ENCODE peak calls at places on chromosomes 1 and 21, in five cellular contexts. T is tibial artery, P is neural progenitor cell, F is left ventricle myocardium inferior, D is right atrium auricular region. U is an unnamed sample. For H3K27me3, the result is how much of the 10 kb centered on the place peaks cover.

GRCh38 chr21:34836103-34836932 is 167.5 kb downstream of the CLIC6 start:
- DNase-seq in T (peak), P (no peak), F (no peak), D (peak), U (peak)

GRCh38 chr21:16070207-16070651 is 340.4 kb downstream of the USP25 start:
- DNase-seq in T (no peak), P (no peak), F (no peak), D (no peak), U (no peak)

GRCh38 chr21:19993186-19993711 is 1005.0 kb upstream of the NCAM2 start:
- DNase-seq in T (no peak), P (no peak), F (no peak), D (no peak), U (no peak)

GRCh38 chr1:201276891-201277290 is 6.4 kb upstream of the PKP1 start:
- DNase-seq in T (no peak), P (no peak), F (no peak), D (no peak), U (no peak)

GRCh38 chr1:240998024-240998423 is 359.0 kb downstream of the RGS7 start:
- DNase-seq in T (no peak), P (no peak), F (no peak), D (no peak), U (no peak)

GRCh38 chr1:154736840-154737239 is 128.9 kb upstream of the ADAR start:
- DNase-seq in T (no peak), P (no peak), F (no peak), D (no peak), U (peak)

GRCh38 chr1:68188060-68188538 is 44.2 kb downstream of the WLS start:
- DNase-seq in T (no peak), P (no peak), F (no peak), D (no peak), U (no peak)

GRCh38 chr1:5389101-5389885 is 602.9 kb downstream of the NPHP4 start:
- DNase-seq in T (no peak), P (no peak), F (no peak), D (no peak), U (no peak)

GRCh38 chr1:204842892-204843291 is 27.8 kb upstream of the NFASC start:
- DNase-seq in T (no peak), P (no peak), F (no peak), D (no peak), U (no peak)

GRCh38 chr21:16264314-16264713 is 534.5 kb downstream of the USP25 start:
- DNase-seq in T (no peak), P (no peak), F (no peak), D (no peak), U (no peak)

GRCh38 chr1:67451815-67452214 is 21.6 kb upstream of the SERBP1 start:
- DNase-seq in T (no peak), P (no peak), F (no peak), D (no peak), U (no peak)

GRCh38 chr21:38758815-38759214 is 46.9 kb upstream of the ETS2 start:
- DNase-seq in T (no peak), P (no peak), F (no peak), D (peak), U (no peak)

GRCh38 chr1:79430437-79430836 is 423.9 kb upstream of the ADGRL4 start:
- DNase-seq in T (no peak), P (peak), F (no peak), D (no peak), U (no peak)

GRCh38 chr1:196302981-196303380 is 305.3 kb downstream of the KCNT2 start:
- DNase-seq in T (no peak), P (peak), F (no peak), D (no peak), U (no peak)

GRCh38 chr1:206658264-206658980 is 23.1 kb downstream of the DYRK3 start:
- DNase-seq in T (no peak), P (peak), F (peak), D (no peak), U (no peak)

GRCh38 chr1:12088607-12089006 is 25.5 kb downstream of the TNFRSF8 start:
- DNase-seq in T (no peak), P (no peak), F (no peak), D (no peak), U (no peak)

GRCh38 chr1:184051485-184052193 is at the start of gene TSEN15:
- DNase-seq in T (peak), P (peak), F (peak), D (peak), U (peak)

GRCh38 chr1:184664042-184664659 is 90.5 kb downstream of the EDEM3 start:
- DNase-seq in T (peak), P (peak), F (peak), D (peak), U (peak)

GRCh38 chr1:85585845-85586244 is 5.3 kb downstream of the CCN1 start:
- DNase-seq in T (no peak), P (no peak), F (no peak), D (no peak), U (no peak)

GRCh38 chr1:224500802-224501201 is 66.2 kb upstream of the WDR26 start:
- DNase-seq in T (no peak), P (no peak), F (no peak), D (no peak), U (no peak)

GRCh38 chr21:39504230-39504629 is 52.5 kb downstream of the SH3BGR start:
- DNase-seq in T (no peak), P (no peak), F (no peak), D (no peak), U (no peak)

GRCh38 chr1:17432412-17432811 is 7.1 kb downstream of the RCC2 start:
- DNase-seq in T (no peak), P (no peak), F (no peak), D (no peak), U (no peak)

GRCh38 chr1:82269466-82269865 is 468.7 kb downstream of the ADGRL2 start:
- DNase-seq in T (no peak), P (no peak), F (no peak), D (no peak), U (no peak)

GRCh38 chr1:207838156-207839082 is 72.5 kb downstream of the CD34 start:
- DNase-seq in T (peak), P (no peak), F (peak), D (peak), U (peak)

GRCh38 chr21:36966846-36967657 is 583 bp upstream of the HLCS start:
- DNase-seq in T (no peak), P (no peak), F (no peak), D (no peak), U (no peak)

GRCh38 chr1:8122160-8122476 is 96.0 kb upstream of the ERRFI1 start:
- DNase-seq in T (peak), P (no peak), F (no peak), D (no peak), U (peak)

GRCh38 chr1:43796111-43796581 is 88.8 kb downstream of the ST3GAL3 start:
- DNase-seq in T (no peak), P (no peak), F (no peak), D (no peak), U (no peak)

GRCh38 chr1:230186003-230186863 is 119.2 kb downstream of the GALNT2 start:
- DNase-seq in T (no peak), P (no peak), F (no peak), D (no peak), U (no peak)

GRCh38 chr1:56965916-56966697 is at the start of gene C8B:
- DNase-seq in T (no peak), P (no peak), F (no peak), D (no peak), U (no peak)

GRCh38 chr1:170010443-170010842 is 64.1 kb downstream of the KIFAP3 start:
- DNase-seq in T (no peak), P (peak), F (no peak), D (no peak), U (peak)

GRCh38 chr1:77370588-77371306 is 88.9 kb downstream of the AK5 start:
- DNase-seq in T (no peak), P (no peak), F (no peak), D (no peak), U (no peak)

GRCh38 chr1:207822602-207823451 is 71.0 kb downstream of the CD46 start:
- DNase-seq in T (peak), P (peak), F (peak), D (peak), U (peak)

GRCh38 chr1:227776277-227776676 is 39.2 kb upstream of the PRSS38 start:
- DNase-seq in T (peak), P (no peak), F (no peak), D (no peak), U (no peak)

GRCh38 chr1:46501528-46501927 is 11.9 kb downstream of the DMBX1 start:
- DNase-seq in T (no peak), P (no peak), F (no peak), D (no peak), U (no peak)
- H3K27me3 ChIP-seq in T (under half), P (half or more), F (half or more), D (under half), U (under half)

GRCh38 chr1:235019456-235019855 is 109.2 kb downstream of the TOMM20 start:
- DNase-seq in T (peak), P (no peak), F (no peak), D (no peak), U (no peak)

GRCh38 chr1:235018720-235019444 is 109.8 kb downstream of the TOMM20 start:
- DNase-seq in T (peak), P (no peak), F (no peak), D (no peak), U (no peak)

GRCh38 chr1:235017719-235018118 is 110.9 kb downstream of the TOMM20 start:
- DNase-seq in T (peak), P (no peak), F (no peak), D (no peak), U (no peak)

GRCh38 chr1:235017191-235017590 is 111.4 kb downstream of the TOMM20 start:
- DNase-seq in T (peak), P (no peak), F (no peak), D (no peak), U (peak)

GRCh38 chr1:235018161-235018560 is 110.5 kb downstream of the TOMM20 start:
- DNase-seq in T (peak), P (no peak), F (no peak), D (no peak), U (peak)
- H3K27me3 ChIP-seq in T (under half), P (under half), F (under half), D (under half), U (under half)

GRCh38 chr1:24925082-24925779 is 4.8 kb downstream of the RUNX3 start:
- DNase-seq in T (no peak), P (no peak), F (no peak), D (no peak), U (no peak)
- H3K27me3 ChIP-seq in T (under half), P (half or more), F (half or more), D (under half), U (under half)

DNA sequence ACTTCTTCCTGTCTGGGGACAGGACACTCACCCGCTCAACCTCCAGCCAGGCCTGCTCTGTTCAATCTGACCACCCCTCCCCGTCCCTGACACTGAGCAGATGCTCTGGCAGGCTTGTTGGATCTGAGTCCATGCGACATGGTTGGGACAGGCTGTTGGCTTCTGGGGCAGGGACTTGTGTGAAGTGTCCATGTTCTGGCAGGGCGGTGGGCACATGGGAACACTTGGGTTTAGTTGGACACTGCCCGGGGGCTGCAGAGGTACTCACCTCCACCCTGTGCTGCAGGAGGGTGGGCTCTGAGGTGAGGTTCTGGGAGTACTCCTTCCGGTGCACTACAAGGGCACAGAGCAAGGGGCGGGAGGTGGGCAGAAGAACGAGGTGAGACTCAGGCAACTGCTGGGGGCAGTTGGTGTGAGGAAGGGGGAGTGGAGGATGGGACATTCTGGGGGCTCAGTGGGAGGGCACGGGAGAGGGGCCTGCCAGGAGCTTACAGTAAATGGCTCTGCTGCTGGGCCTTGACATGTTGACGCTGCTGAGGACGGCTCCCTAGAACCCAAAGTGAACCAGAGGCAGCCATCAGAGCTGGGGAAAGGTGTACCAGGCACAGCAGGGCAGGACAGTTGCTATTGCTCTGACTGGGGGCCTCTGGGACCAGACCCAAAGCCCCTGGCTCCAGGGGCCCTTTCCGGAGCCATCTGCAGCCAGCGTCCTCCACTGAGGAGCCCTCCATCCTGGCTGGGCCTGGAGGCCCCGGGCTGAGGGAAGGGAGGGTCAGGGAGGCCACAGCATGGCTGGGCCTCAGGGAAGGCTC is 2.3 kb downstream of the EPS8L3 start:
- DNase-seq in T (peak), P (no peak), F (peak), D (peak), U (peak)
- H3K27me3 ChIP-seq in T (under half), P (under half), F (under half), D (under half), U (under half)

GRCh38 chr1:115839706-115840095 is 1.2 kb downstream of the NHLH2 start:
- DNase-seq in T (no peak), P (no peak), F (no peak), D (no peak), U (no peak)

GRCh38 chr1:115837762-115838421 is 3.0 kb downstream of the NHLH2 start:
- DNase-seq in T (no peak), P (peak), F (no peak), D (no peak), U (no peak)

GRCh38 chr1:115838426-115838804 is 2.5 kb downstream of the NHLH2 start:
- DNase-seq in T (no peak), P (peak), F (no peak), D (no peak), U (no peak)

GRCh38 chr1:115838805-115839705 is 1.9 kb downstream of the NHLH2 start:
- DNase-seq in T (no peak), P (peak), F (no peak), D (no peak), U (no peak)

DNA sequence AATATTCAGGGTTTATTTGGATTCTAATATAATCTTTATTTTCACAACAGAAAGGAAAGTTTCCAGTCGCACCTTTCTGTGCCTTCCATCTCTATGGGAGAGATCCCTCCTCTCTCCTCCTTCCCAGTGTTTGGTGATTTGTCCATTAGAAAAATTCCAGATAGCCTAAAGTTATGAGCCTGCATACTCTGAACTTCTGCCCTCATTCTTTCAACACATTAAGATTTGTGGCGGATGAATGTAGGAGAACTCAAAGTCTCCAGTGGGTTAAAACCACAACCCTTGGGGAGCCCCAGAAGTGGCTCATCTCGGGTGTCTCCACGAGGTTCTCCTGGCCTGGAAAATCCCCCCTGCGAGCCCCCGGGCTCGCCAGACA is 3.6 kb downstream of the NHLH2 start:
- DNase-seq in T (no peak), P (no peak), F (no peak), D (no peak), U (no peak)
- H3K27me3 ChIP-seq in T (under half), P (half or more), F (half or more), D (under half), U (under half)

GRCh38 chr1:218164111-218164929 is 120.8 kb upstream of the RRP15 start:
- DNase-seq in T (no peak), P (peak), F (peak), D (no peak), U (no peak)

GRCh38 chr1:218163371-218163770 is 121.7 kb upstream of the RRP15 start:
- DNase-seq in T (no peak), P (no peak), F (no peak), D (no peak), U (no peak)

GRCh38 chr1:218171302-218171893 is 113.7 kb upstream of the RRP15 start:
- DNase-seq in T (no peak), P (peak), F (no peak), D (no peak), U (no peak)

GRCh38 chr1:218164930-218165686 is 120.0 kb upstream of the RRP15 start:
- DNase-seq in T (no peak), P (peak), F (peak), D (no peak), U (no peak)

DNA sequence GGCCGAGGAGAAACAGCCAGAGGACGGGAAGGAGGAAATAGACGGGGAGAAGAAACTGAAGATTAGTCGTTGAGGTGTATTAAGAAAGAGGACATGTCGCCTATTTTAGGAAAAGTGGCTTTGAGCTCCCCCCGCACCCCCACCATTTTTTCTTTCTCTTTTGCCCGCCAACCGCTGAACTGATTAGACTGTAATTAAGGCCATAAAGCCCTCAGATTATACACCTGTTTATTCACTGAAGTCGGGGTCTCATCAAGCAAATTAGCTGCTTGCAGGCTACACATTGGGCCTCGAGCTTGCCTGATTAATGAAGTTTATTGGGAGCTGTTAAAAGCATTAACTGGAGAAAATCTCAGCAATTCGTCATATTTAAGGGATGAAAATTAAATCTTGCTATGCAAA is 119.4 kb upstream of the RRP15 start:
- DNase-seq in T (no peak), P (peak), F (no peak), D (no peak), U (no peak)
- H3K27me3 ChIP-seq in T (under half), P (under half), F (half or more), D (under half), U (half or more)

DNA sequence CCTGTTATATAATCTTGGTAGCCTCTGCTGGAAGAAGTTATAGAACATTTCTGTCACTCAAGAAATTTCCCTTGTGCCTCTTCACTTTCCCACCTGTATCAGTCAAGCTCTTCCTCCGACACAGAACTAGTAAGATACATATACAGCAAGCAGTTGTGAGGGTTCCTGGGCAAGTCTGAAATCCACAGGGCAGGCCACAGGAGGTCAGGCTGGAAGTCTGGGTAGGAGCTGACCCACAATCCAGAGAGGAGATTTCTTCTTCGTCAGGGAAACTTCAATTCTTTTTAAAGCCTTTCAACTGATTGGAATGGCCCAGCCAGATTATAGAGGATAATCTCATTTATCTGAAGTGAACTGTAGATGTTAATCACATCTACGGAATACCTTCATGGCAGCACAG is 96.4 kb upstream of the FMN2 start:
- DNase-seq in T (no peak), P (peak), F (no peak), D (no peak), U (no peak)
- H3K27me3 ChIP-seq in T (under half), P (under half), F (half or more), D (under half), U (under half)

GRCh38 chr1:156391701-156392100 is 22.7 kb downstream of the RHBG start:
- DNase-seq in T (no peak), P (no peak), F (no peak), D (no peak), U (no peak)
- H3K27me3 ChIP-seq in T (under half), P (half or more), F (half or more), D (under half), U (under half)

GRCh38 chr1:153094426-153094825 is at the start of gene SPRR2E:
- DNase-seq in T (no peak), P (no peak), F (no peak), D (no peak), U (no peak)
- H3K27me3 ChIP-seq in T (under half), P (under half), F (under half), D (under half), U (under half)